ENCODE peak calls at places on chromosomes 4 and X, in eight cellular contexts. Z is HFFc6, H is non-pigmented ciliary epithelial cell, B is gastrocnemius medialis, M is T-cell, F is NCI-H1417, Y is SIG-M5, I is suprapubic skin. C is an unnamed sample.

GRCh38 chr4:37879365-37879764 is 11.5 kb upstream of the TBC1D1 start:
- DNase-seq in Z (no peak), H (no peak), B (no peak), M (no peak), F (no peak), Y (peak; percentile 24), I (no peak), C (no peak)

GRCh38 chr4:109818268-109818667 is 2.7 kb downstream of the GAR1 start:
- DNase-seq in Z (no peak), H (no peak), B (no peak), M (no peak), F (no peak), Y (no peak), I (no peak), C (no peak)

GRCh38 chr4:10123227-10124101 is 6.9 kb upstream of the WDR1 start:
- DNase-seq in Z (no peak), H (no peak), B (no peak), M (no peak), F (peak; percentile 59), Y (no peak), I (no peak), C (no peak)

GRCh38 chr4:14434916-14435315 is 567.4 kb upstream of the CPEB2 start:
- DNase-seq in Z (no peak), H (no peak), B (no peak), M (no peak), F (no peak), Y (no peak), I (no peak), C (no peak)

GRCh38 chr4:46211406-46211805 is 87.6 kb upstream of the GABRG1 start:
- DNase-seq in Z (no peak), H (peak; percentile 30), B (no peak), M (no peak), F (no peak), Y (no peak), I (no peak), C (no peak)

GRCh38 chr4:160175064-160175643 is 1072.3 kb downstream of the RAPGEF2 start:
- DNase-seq in Z (no peak), H (no peak), B (no peak), M (no peak), F (no peak), Y (no peak), I (no peak), C (no peak)

GRCh38 chrX:131816551-131817136 is 206.5 kb upstream of the STK26 start:
- DNase-seq in Z (peak; percentile 4), H (no peak), B (peak; percentile 30), M (peak; percentile 70), F (peak; percentile 82), Y (no peak), I (peak; percentile 84), C (peak; percentile 5)

GRCh38 chr4:177047851-177048174 is 255.1 kb upstream of the VEGFC start:
- DNase-seq in Z (peak; percentile 37), H (no peak), B (no peak), M (no peak), F (no peak), Y (no peak), I (no peak), C (no peak)

GRCh38 chrX:13147758-13148157 is 103.3 kb upstream of the FAM9C start:
- DNase-seq in Z (no peak), H (no peak), B (no peak), M (no peak), F (no peak), Y (no peak), I (no peak), C (no peak)

GRCh38 chr4:6727081-6727942 is 11.3 kb downstream of the BLOC1S4 start:
- DNase-seq in Z (no peak), H (no peak), B (no peak), M (no peak), F (no peak), Y (no peak), I (no peak), C (peak; percentile 52)

GRCh38 chr4:137531121-137531520 is 1.2 kb downstream of the PCDH18 start:
- DNase-seq in Z (peak; percentile 49), H (no peak), B (no peak), M (no peak), F (no peak), Y (no peak), I (no peak), C (no peak)

GRCh38 chrX:109732319-109732779 is 708 bp downstream of the ACSL4 start:
- DNase-seq in Z (peak; percentile 45), H (no peak), B (no peak), M (peak; percentile 22), F (peak; percentile 58), Y (peak; percentile 37), I (no peak), C (peak; percentile 4)

C was measured in cerebellum.